ENCODE peak calls at places on chromosomes 7 and 10, in ten cellular contexts. One of them, this sample, is unnamed. For H3K36me3, the result is how much of the 10 kb centered on the place peaks cover.

GRCh38 chr10:44325878-44326277 is 59.0 kb downstream of the CXCL12 start:
- DNase-seq in SJSA1: no peak
- DNase-seq in prostate gland: no peak
- DNase-seq in mesendoderm: no peak
- DNase-seq in astrocyte: no peak
- DNase-seq in brain microvascular endothelial cell: no peak
- DNase-seq in tibial nerve: no peak
- DNase-seq in small intestine: no peak
- DNase-seq in uterus: no peak
- DNase-seq in GM06990: no peak
- DNase-seq in this sample: no peak

GRCh38 chr10:12130237-12130872 is 878 bp downstream of the SEC61A2 start:
- DNase-seq in prostate gland: no peak
- DNase-seq in SJSA1: peak
- DNase-seq in tibial nerve: peak
- DNase-seq in GM06990: peak
- DNase-seq in uterus: peak
- DNase-seq in brain microvascular endothelial cell: peak
- DNase-seq in small intestine: peak
- DNase-seq in astrocyte: peak
- DNase-seq in mesendoderm: peak
- DNase-seq in this sample: peak

GRCh38 chr7:24831240-24831639 is 74.0 kb upstream of the GSDME start:
- DNase-seq in small intestine: no peak
- DNase-seq in brain microvascular endothelial cell: no peak
- DNase-seq in mesendoderm: no peak
- DNase-seq in GM06990: no peak
- DNase-seq in astrocyte: peak
- DNase-seq in uterus: no peak
- DNase-seq in tibial nerve: no peak
- DNase-seq in prostate gland: no peak
- DNase-seq in SJSA1: no peak
- DNase-seq in this sample: no peak

GRCh38 chr10:30366351-30366750 is 17.3 kb upstream of the MTPAP start:
- DNase-seq in SJSA1: no peak
- DNase-seq in brain microvascular endothelial cell: no peak
- DNase-seq in astrocyte: no peak
- DNase-seq in uterus: no peak
- DNase-seq in mesendoderm: no peak
- DNase-seq in tibial nerve: no peak
- DNase-seq in GM06990: no peak
- DNase-seq in prostate gland: no peak
- DNase-seq in small intestine: no peak
- DNase-seq in this sample: no peak

GRCh38 chr10:58201704-58202103 is 66.0 kb downstream of the IPMK start:
- DNase-seq in brain microvascular endothelial cell: no peak
- DNase-seq in uterus: no peak
- DNase-seq in astrocyte: no peak
- DNase-seq in mesendoderm: no peak
- DNase-seq in tibial nerve: no peak
- DNase-seq in GM06990: no peak
- DNase-seq in prostate gland: no peak
- DNase-seq in small intestine: no peak
- DNase-seq in SJSA1: no peak
- DNase-seq in this sample: no peak

GRCh38 chr7:67393903-67394302 is 397.3 kb downstream of the TYW1 start:
- DNase-seq in astrocyte: no peak
- DNase-seq in tibial nerve: no peak
- DNase-seq in brain microvascular endothelial cell: no peak
- DNase-seq in small intestine: no peak
- DNase-seq in uterus: no peak
- DNase-seq in GM06990: no peak
- DNase-seq in SJSA1: no peak
- DNase-seq in mesendoderm: no peak
- DNase-seq in prostate gland: no peak
- DNase-seq in this sample: no peak

GRCh38 chr7:137328389-137329120 is 15.0 kb downstream of the PTN start:
- DNase-seq in tibial nerve: peak
- DNase-seq in uterus: no peak
- DNase-seq in brain microvascular endothelial cell: no peak
- DNase-seq in GM06990: no peak
- DNase-seq in prostate gland: no peak
- DNase-seq in astrocyte: peak
- DNase-seq in mesendoderm: no peak
- DNase-seq in SJSA1: peak
- DNase-seq in small intestine: no peak
- DNase-seq in this sample: no peak

GRCh38 chr10:69958232-69958902 is 94.3 kb upstream of the MACROH2A2 start:
- DNase-seq in small intestine: peak
- DNase-seq in astrocyte: peak
- DNase-seq in tibial nerve: no peak
- DNase-seq in prostate gland: no peak
- DNase-seq in GM06990: no peak
- DNase-seq in uterus: no peak
- DNase-seq in SJSA1: peak
- DNase-seq in mesendoderm: peak
- DNase-seq in brain microvascular endothelial cell: peak
- DNase-seq in this sample: peak

GRCh38 chr7:152666078-152666477 is 9.9 kb downstream of the XRCC2 start:
- DNase-seq in mesendoderm: no peak
- DNase-seq in GM06990: no peak
- DNase-seq in small intestine: no peak
- DNase-seq in astrocyte: no peak
- DNase-seq in prostate gland: no peak
- DNase-seq in SJSA1: no peak
- DNase-seq in uterus: no peak
- DNase-seq in brain microvascular endothelial cell: no peak
- DNase-seq in tibial nerve: no peak
- DNase-seq in this sample: no peak

GRCh38 chr7:152664636-152665035 is 11.3 kb downstream of the XRCC2 start:
- DNase-seq in SJSA1: no peak
- DNase-seq in mesendoderm: no peak
- DNase-seq in GM06990: no peak
- DNase-seq in brain microvascular endothelial cell: no peak
- DNase-seq in small intestine: no peak
- DNase-seq in uterus: no peak
- DNase-seq in prostate gland: no peak
- DNase-seq in tibial nerve: no peak
- DNase-seq in astrocyte: no peak
- DNase-seq in this sample: no peak

GRCh38 chr7:152668975-152669374 is 7.0 kb downstream of the XRCC2 start:
- DNase-seq in SJSA1: no peak
- DNase-seq in tibial nerve: no peak
- DNase-seq in small intestine: no peak
- DNase-seq in GM06990: no peak
- DNase-seq in uterus: no peak
- DNase-seq in brain microvascular endothelial cell: no peak
- DNase-seq in prostate gland: no peak
- DNase-seq in astrocyte: no peak
- DNase-seq in mesendoderm: no peak
- DNase-seq in this sample: no peak

GRCh38 chr7:152669758-152670157 is 6.2 kb downstream of the XRCC2 start:
- DNase-seq in brain microvascular endothelial cell: no peak
- DNase-seq in GM06990: no peak
- DNase-seq in tibial nerve: no peak
- DNase-seq in prostate gland: no peak
- DNase-seq in small intestine: no peak
- DNase-seq in uterus: no peak
- DNase-seq in SJSA1: no peak
- DNase-seq in astrocyte: no peak
- DNase-seq in mesendoderm: no peak
- DNase-seq in this sample: no peak

DNA sequence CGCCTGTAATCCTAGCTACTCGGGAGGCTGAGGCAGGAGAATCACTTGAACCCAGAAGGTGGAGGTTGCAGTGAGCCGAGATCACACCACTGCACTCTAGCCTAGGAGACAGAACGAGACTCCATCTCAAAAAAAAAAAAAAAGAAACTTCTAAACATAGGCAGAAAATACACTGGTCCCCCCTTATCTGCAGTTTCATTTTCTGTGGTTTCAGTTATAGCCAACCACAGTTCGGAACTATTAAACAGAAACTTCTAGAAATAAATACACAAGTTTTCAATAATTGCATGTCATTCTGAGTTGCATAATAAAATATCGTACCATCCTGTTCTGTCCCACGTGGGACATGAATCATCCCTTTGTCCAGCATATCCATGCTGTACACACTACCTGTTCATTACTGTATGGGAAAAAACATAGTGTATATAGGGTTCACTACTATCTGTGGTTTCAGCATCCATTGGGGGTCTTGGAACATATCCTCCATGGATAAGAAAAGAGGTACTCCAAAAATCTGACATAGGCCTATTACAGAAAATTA is 8.0 kb downstream of the XRCC2 start:
- DNase-seq in brain microvascular endothelial cell: no peak
- DNase-seq in GM06990: no peak
- DNase-seq in uterus: no peak
- DNase-seq in SJSA1: no peak
- DNase-seq in mesendoderm: no peak
- DNase-seq in astrocyte: no peak
- DNase-seq in tibial nerve: no peak
- DNase-seq in prostate gland: no peak
- DNase-seq in small intestine: no peak
- DNase-seq in this sample: no peak
- H3K36me3 ChIP-seq in brain microvascular endothelial cell: under half
- H3K36me3 ChIP-seq in GM06990: under half
- H3K36me3 ChIP-seq in uterus: under half
- H3K36me3 ChIP-seq in SJSA1: under half
- H3K36me3 ChIP-seq in mesendoderm: under half
- H3K36me3 ChIP-seq in astrocyte: under half
- H3K36me3 ChIP-seq in tibial nerve: under half
- H3K36me3 ChIP-seq in prostate gland: under half
- H3K36me3 ChIP-seq in small intestine: under half
- H3K36me3 ChIP-seq in this sample: under half

GRCh38 chr7:66145404-66145843 is 30.8 kb downstream of the CRCP start:
- DNase-seq in brain microvascular endothelial cell: no peak
- DNase-seq in prostate gland: no peak
- DNase-seq in mesendoderm: no peak
- DNase-seq in astrocyte: no peak
- DNase-seq in GM06990: no peak
- DNase-seq in uterus: peak
- DNase-seq in SJSA1: no peak
- DNase-seq in small intestine: no peak
- DNase-seq in tibial nerve: peak
- DNase-seq in this sample: peak
- H3K36me3 ChIP-seq in brain microvascular endothelial cell: under half
- H3K36me3 ChIP-seq in prostate gland: under half
- H3K36me3 ChIP-seq in mesendoderm: under half
- H3K36me3 ChIP-seq in astrocyte: under half
- H3K36me3 ChIP-seq in GM06990: under half
- H3K36me3 ChIP-seq in uterus: under half
- H3K36me3 ChIP-seq in SJSA1: half or more
- H3K36me3 ChIP-seq in small intestine: under half
- H3K36me3 ChIP-seq in tibial nerve: under half
- H3K36me3 ChIP-seq in this sample: under half

GRCh38 chr7:138861051-138861450 is 63.1 kb upstream of the ATP6V0A4 start:
- DNase-seq in tibial nerve: no peak
- DNase-seq in small intestine: no peak
- DNase-seq in GM06990: no peak
- DNase-seq in brain microvascular endothelial cell: no peak
- DNase-seq in mesendoderm: no peak
- DNase-seq in uterus: no peak
- DNase-seq in astrocyte: no peak
- DNase-seq in prostate gland: no peak
- DNase-seq in SJSA1: no peak
- DNase-seq in this sample: no peak

GRCh38 chr7:138865843-138866242 is 67.8 kb upstream of the ATP6V0A4 start:
- DNase-seq in brain microvascular endothelial cell: peak
- DNase-seq in SJSA1: no peak
- DNase-seq in uterus: no peak
- DNase-seq in mesendoderm: no peak
- DNase-seq in prostate gland: no peak
- DNase-seq in astrocyte: no peak
- DNase-seq in tibial nerve: no peak
- DNase-seq in small intestine: no peak
- DNase-seq in GM06990: no peak
- DNase-seq in this sample: no peak

GRCh38 chr7:138866353-138866752 is 68.4 kb upstream of the ATP6V0A4 start:
- DNase-seq in GM06990: no peak
- DNase-seq in mesendoderm: no peak
- DNase-seq in small intestine: no peak
- DNase-seq in prostate gland: no peak
- DNase-seq in SJSA1: no peak
- DNase-seq in tibial nerve: no peak
- DNase-seq in brain microvascular endothelial cell: no peak
- DNase-seq in uterus: no peak
- DNase-seq in astrocyte: no peak
- DNase-seq in this sample: no peak

GRCh38 chr7:138864667-138865066 is 66.7 kb upstream of the ATP6V0A4 start:
- DNase-seq in tibial nerve: no peak
- DNase-seq in uterus: no peak
- DNase-seq in mesendoderm: no peak
- DNase-seq in prostate gland: no peak
- DNase-seq in brain microvascular endothelial cell: peak
- DNase-seq in SJSA1: no peak
- DNase-seq in small intestine: peak
- DNase-seq in GM06990: no peak
- DNase-seq in astrocyte: peak
- DNase-seq in this sample: no peak

GRCh38 chr7:138863931-138864330 is 65.9 kb upstream of the ATP6V0A4 start:
- DNase-seq in tibial nerve: no peak
- DNase-seq in mesendoderm: no peak
- DNase-seq in GM06990: no peak
- DNase-seq in small intestine: no peak
- DNase-seq in brain microvascular endothelial cell: no peak
- DNase-seq in SJSA1: no peak
- DNase-seq in prostate gland: no peak
- DNase-seq in astrocyte: no peak
- DNase-seq in uterus: no peak
- DNase-seq in this sample: no peak
- H3K36me3 ChIP-seq in tibial nerve: under half
- H3K36me3 ChIP-seq in mesendoderm: under half
- H3K36me3 ChIP-seq in GM06990: under half
- H3K36me3 ChIP-seq in small intestine: under half
- H3K36me3 ChIP-seq in brain microvascular endothelial cell: under half
- H3K36me3 ChIP-seq in SJSA1: under half
- H3K36me3 ChIP-seq in prostate gland: under half
- H3K36me3 ChIP-seq in astrocyte: under half
- H3K36me3 ChIP-seq in uterus: under half
- H3K36me3 ChIP-seq in this sample: under half

DNA sequence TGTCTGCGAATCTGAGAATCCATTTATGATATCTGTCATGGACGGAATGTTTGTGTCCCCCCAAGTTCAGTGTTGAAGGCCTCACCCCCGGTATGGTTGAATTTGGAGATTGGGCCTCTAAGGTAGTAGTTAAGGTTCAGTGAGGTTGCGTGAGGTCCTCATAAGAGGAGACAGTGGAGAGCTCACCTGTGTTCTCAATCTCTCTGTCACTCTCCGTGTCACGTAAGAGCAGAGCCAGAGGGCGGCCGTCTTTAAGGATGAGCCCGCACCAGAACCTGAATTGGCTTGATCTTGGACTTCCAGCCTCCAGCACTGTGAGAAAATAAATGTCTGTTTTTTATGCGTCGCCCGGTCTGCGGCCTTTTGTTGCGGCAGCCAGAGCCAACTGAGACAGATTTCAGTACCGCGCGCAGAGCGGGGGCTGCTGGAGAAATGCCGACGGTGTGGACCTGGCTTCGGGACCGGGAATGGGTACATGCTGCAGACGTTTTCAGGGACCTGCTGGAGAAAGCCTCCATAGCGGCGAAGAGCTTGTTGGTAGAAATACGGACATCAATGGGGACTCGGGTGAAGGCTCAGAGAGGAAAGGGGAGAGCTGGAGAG is 40.2 kb downstream of the WDR37 start:
- DNase-seq in prostate gland: no peak
- DNase-seq in uterus: no peak
- DNase-seq in small intestine: no peak
- DNase-seq in SJSA1: no peak
- DNase-seq in astrocyte: no peak
- DNase-seq in brain microvascular endothelial cell: no peak
- DNase-seq in GM06990: no peak
- DNase-seq in mesendoderm: no peak
- DNase-seq in tibial nerve: no peak
- DNase-seq in this sample: no peak
- H3K36me3 ChIP-seq in prostate gland: under half
- H3K36me3 ChIP-seq in uterus: under half
- H3K36me3 ChIP-seq in small intestine: under half
- H3K36me3 ChIP-seq in SJSA1: half or more
- H3K36me3 ChIP-seq in astrocyte: under half
- H3K36me3 ChIP-seq in brain microvascular endothelial cell: under half
- H3K36me3 ChIP-seq in GM06990: under half
- H3K36me3 ChIP-seq in mesendoderm: under half
- H3K36me3 ChIP-seq in tibial nerve: under half
- H3K36me3 ChIP-seq in this sample: under half

This sample was measured in colonic mucosa.